ENCODE peak calls at places on chromosome 20, in five cellular contexts. M is AG04450, E is colonic mucosa, C is MCF 10A, F is T-cell. J is an unnamed sample.

GRCh38 chr20:4234128-4234527 is 218.8 kb upstream of the RNF24 start:
- DNase-seq in E (no peak), M (no peak), F (no peak), C (peak), J (peak)

GRCh38 chr20:45735988-45736387 is 13.8 kb downstream of the SPINT4 start:
- DNase-seq in M (no peak), C (no peak), F (no peak), E (no peak), J (no peak)

GRCh38 chr20:36950432-36951197 is 893 bp downstream of the SAMHD1 start:
- DNase-seq in E (peak), C (peak), F (no peak), M (no peak), J (peak)

GRCh38 chr20:63293866-63294535 is 1.0 kb downstream of the COL20A1 start:
- DNase-seq in C (no peak), F (no peak), M (no peak), E (no peak), J (no peak)

GRCh38 chr20:37225146-37225545 is 36.5 kb downstream of the GHRH start:
- DNase-seq in C (no peak), F (no peak), E (no peak), M (no peak), J (no peak)

GRCh38 chr20:47585087-47585747 is 83.5 kb downstream of the NCOA3 start:
- DNase-seq in F (no peak), C (no peak), E (no peak), M (no peak), J (no peak)

GRCh38 chr20:51712501-51713212 is 55.5 kb downstream of the ATP9A start:
- DNase-seq in F (no peak), M (no peak), E (no peak), C (peak), J (peak)

GRCh38 chr20:50694379-50695143 is 3.2 kb upstream of the RIPOR3 start:
- DNase-seq in E (no peak), C (no peak), F (no peak), M (no peak), J (peak)

GRCh38 chr20:63477944-63478343 is 5.5 kb upstream of the KCNQ2 start:
- DNase-seq in C (no peak), M (no peak), F (no peak), E (no peak), J (no peak)

J was measured in epithelial cell of esophagus.